ENCODE peak calls at places on chromosome 19, in eight cellular contexts. E, K, O, Z, I, B, F and V are unnamed samples.

GRCh38 chr19:18715416-18715815 is 31.9 kb downstream of the CRTC1 start:
- DNase-seq in Z (no peak), K (no peak), I (no peak), E (no peak), F (no peak), O (no peak), B (no peak), V (no peak)

GRCh38 chr19:2905918-2906519 is 5.3 kb downstream of the ZNF57 start:
- DNase-seq in Z (no peak), F (no peak), O (no peak), K (no peak), I (no peak), E (no peak), B (no peak), V (no peak)

GRCh38 chr19:14369399-14370168 is 11.7 kb upstream of the ADGRE5 start:
- DNase-seq in I (peak), B (peak), O (peak), Z (peak), E (peak), F (no peak), K (no peak), V (no peak)

GRCh38 chr19:51295382-51296126 is 15.9 kb upstream of the IGLON5 start:
- DNase-seq in E (no peak), K (no peak), O (no peak), I (no peak), Z (no peak), F (no peak), B (no peak), V (no peak)

GRCh38 chr19:23822735-23823134 is 64.0 kb upstream of the ZNF681 start:
- DNase-seq in K (peak), B (no peak), O (no peak), F (no peak), Z (no peak), E (no peak), I (no peak), V (no peak)

GRCh38 chr19:17784201-17785008 is 10.5 kb upstream of the B3GNT3 start:
- DNase-seq in E (peak), O (peak), F (peak), I (peak), B (peak), K (peak), Z (peak), V (peak)

GRCh38 chr19:8308891-8309291 is 733 bp upstream of the CD320 start:
- DNase-seq in F (no peak), E (no peak), Z (no peak), I (no peak), B (no peak), K (no peak), O (no peak), V (no peak)

GRCh38 chr19:12828494-12828893 is 5.9 kb downstream of the RTBDN start:
- DNase-seq in B (peak), E (no peak), K (no peak), I (no peak), F (peak), O (no peak), Z (peak), V (no peak)

GRCh38 chr19:5128251-5128931 is 159.5 kb downstream of the KDM4B start:
- DNase-seq in I (peak), E (no peak), F (peak), O (no peak), Z (no peak), B (no peak), K (peak), V (no peak)